ENCODE peak calls at places on chromosomes 12 and 14, in five cellular contexts. D is H1, Z is mesenchymal stem cell, N is neuronal stem cell, V is H9. U is an unnamed sample.

GRCh38 chr12:130838284-130838950 is 633 bp downstream of the STX2 start:
- DNase-seq in D (no peak), Z (peak; percentile 38), N (peak; percentile 24), V (peak; percentile 66), U (peak; percentile 16)

GRCh38 chr14:69046468-69046867 is 67.4 kb upstream of the ACTN1 start:
- DNase-seq in D (no peak), Z (no peak), N (no peak), V (no peak), U (no peak)

GRCh38 chr12:14614704-14615121 is 47.0 kb upstream of the PLBD1 start:
- DNase-seq in D (no peak), Z (no peak), N (no peak), V (no peak), U (no peak)

GRCh38 chr12:65881965-65882413 is 57.7 kb downstream of the HMGA2 start:
- DNase-seq in D (no peak), Z (no peak), N (no peak), V (peak; percentile 60), U (peak; percentile 59)

GRCh38 chr14:56325251-56325839 is 207.1 kb downstream of the PELI2 start:
- DNase-seq in D (no peak), Z (no peak), N (no peak), V (no peak), U (peak; percentile 4)

GRCh38 chr12:111766608-111767361 is at the start of gene ALDH2:
- DNase-seq in D (peak; percentile 50), Z (peak; percentile 75), N (peak; percentile 83), V (peak; percentile 93), U (peak; percentile 61)

GRCh38 chr12:12357697-12358476 is 1.0 kb downstream of the BORCS5 start:
- DNase-seq in D (no peak), Z (no peak), N (no peak), V (no peak), U (no peak)

GRCh38 chr14:21734457-21735074 is 60.9 kb upstream of the OR4E1 start:
- DNase-seq in D (no peak), Z (peak; percentile 36), N (peak; percentile 39), V (no peak), U (peak; percentile 5)

GRCh38 chr12:6934110-6934509 is 6.4 kb downstream of the ATN1 start:
- DNase-seq in D (no peak), Z (no peak), N (no peak), V (no peak), U (no peak)

GRCh38 chr12:121057794-121058193 is 18.7 kb upstream of the OASL start:
- DNase-seq in D (no peak), Z (no peak), N (no peak), V (no peak), U (no peak)

GRCh38 chr14:78697341-78697740 is 527.2 kb downstream of the NRXN3 start:
- DNase-seq in D (no peak), Z (peak; percentile 18), N (no peak), V (no peak), U (peak; percentile 23)

GRCh38 chr14:44768935-44769334 is 192.8 kb downstream of the KLHL28 start:
- DNase-seq in D (no peak), Z (no peak), N (no peak), V (no peak), U (no peak)

GRCh38 chr14:97331526-97331925 is 534.3 kb downstream of the VRK1 start:
- DNase-seq in D (no peak), Z (no peak), N (no peak), V (no peak), U (peak; percentile 94)

GRCh38 chr14:67694791-67695393 is 672 bp downstream of the RDH11 start:
- DNase-seq in D (peak; percentile 67), Z (peak; percentile 97), N (peak; percentile 58), V (peak; percentile 93), U (peak; percentile 77)

GRCh38 chr12:107523760-107524558 is 161.6 kb upstream of the PWP1 start:
- DNase-seq in D (no peak), Z (no peak), N (no peak), V (no peak), U (no peak)

GRCh38 chr14:101183376-101184103 is 280.0 kb upstream of the RTL1 start:
- DNase-seq in D (peak; percentile 15), Z (no peak), N (peak; percentile 65), V (peak; percentile 85), U (no peak)

GRCh38 chr12:49683604-49684309 is 23.4 kb downstream of the FMNL3 start:
- DNase-seq in D (no peak), Z (no peak), N (no peak), V (no peak), U (no peak)

GRCh38 chr14:89256951-89257350 is 160.1 kb downstream of the FOXN3 start:
- DNase-seq in D (no peak), Z (no peak), N (no peak), V (no peak), U (no peak)

GRCh38 chr14:89254201-89254919 is 162.7 kb downstream of the FOXN3 start:
- DNase-seq in D (no peak), Z (no peak), N (no peak), V (no peak), U (no peak)

GRCh38 chr14:89255012-89255411 is 162.0 kb downstream of the FOXN3 start:
- DNase-seq in D (no peak), Z (no peak), N (no peak), V (no peak), U (no peak)

GRCh38 chr14:89256273-89256672 is 160.8 kb downstream of the FOXN3 start:
- DNase-seq in D (no peak), Z (no peak), N (no peak), V (no peak), U (no peak)

GRCh38 chr14:89255852-89256251 is 161.2 kb downstream of the FOXN3 start:
- DNase-seq in D (no peak), Z (no peak), N (no peak), V (no peak), U (no peak)
- H2BK12ac ChIP-seq in D (no peak overlapping the region), Z (no peak overlapping the region), N (no peak overlapping the region), V (no peak overlapping the region), U (no peak overlapping the region)

DNA sequence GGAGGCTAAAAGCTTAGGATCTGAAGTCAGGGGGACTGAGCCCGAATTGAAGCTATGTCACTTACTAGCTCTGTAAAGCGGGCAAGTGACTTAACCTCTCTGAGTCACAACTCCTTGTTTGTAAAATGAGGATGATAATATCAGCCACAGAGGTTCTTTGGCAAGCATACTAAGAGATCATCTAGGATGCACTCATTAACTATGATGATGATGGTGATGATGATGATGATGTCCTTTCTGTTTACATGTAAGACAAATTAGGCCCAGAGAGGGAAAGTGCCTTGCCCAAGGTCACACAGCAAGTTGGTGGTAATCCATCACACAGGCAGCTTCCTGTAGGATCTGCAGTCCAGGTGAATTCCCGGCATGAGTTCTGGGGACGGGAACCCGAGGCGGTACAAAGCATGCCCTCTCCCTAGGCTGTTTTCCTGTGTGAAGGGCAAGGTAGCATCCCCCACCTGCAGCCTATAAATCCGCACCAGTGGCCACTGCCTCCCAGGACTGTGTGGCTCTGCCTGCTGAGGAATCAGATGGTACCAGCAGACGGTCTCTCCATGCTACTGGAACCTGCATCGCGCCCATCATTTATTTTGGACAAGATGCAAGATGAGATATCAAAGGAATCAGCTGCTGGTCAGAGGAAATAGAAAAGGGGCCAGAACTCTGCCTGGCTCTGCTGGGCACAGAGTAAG is 55.2 kb downstream of the MAP1LC3B2 start:
- DNase-seq in D (no peak), Z (no peak), N (no peak), V (no peak), U (peak; percentile 58)
- H2BK12ac ChIP-seq in D (no peak overlapping the region), Z (no peak overlapping the region), N (no peak overlapping the region), V (no peak overlapping the region), U (no peak overlapping the region)

DNA sequence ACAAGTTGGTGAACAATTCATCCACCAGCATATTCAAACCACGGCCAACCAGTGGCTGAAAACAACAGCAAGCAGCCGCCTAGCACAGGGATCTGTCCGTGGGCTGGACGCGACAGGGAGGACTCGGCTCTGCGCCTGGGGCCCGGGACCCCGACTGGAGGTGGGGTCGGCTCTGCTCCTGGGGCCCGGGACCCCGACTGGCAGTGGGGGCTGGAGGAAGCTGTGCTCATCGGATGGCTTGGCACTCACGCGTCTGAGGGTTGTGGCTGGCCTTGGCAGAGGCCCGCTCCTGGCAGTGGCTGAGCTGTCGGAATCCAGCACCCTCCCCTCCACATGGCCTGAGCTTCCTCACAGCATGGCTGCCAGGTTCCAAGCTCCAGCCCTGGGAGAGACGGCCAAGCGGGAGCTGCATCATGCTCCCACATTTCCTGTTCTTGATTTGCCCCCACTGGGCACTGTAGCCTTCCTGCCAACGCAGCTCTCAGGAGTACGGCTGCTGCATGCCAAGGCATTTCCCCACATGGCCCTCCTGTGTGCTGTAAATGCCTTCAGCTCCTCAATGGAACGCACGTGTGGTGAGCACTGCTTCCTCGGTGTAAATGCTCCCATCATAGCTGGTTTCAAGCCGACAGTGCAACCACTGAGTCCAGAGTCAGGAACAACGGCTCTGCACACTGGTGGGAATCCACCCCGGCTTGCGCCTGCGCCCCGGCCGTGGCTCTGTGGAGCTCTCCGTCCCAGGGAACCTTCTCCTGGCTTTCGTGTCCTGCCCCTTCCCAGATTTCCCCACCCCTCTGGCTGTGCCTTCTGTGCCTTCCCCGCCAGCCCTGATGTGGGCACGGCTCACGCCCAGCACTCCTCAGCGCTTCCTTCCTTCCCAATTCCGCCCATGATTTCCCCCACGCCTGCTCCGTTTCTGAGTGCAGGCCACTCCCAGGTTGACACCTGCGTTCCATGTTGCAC is 7.3 kb upstream of the GALNT9 start:
- DNase-seq in D (no peak), Z (no peak), N (no peak), V (no peak), U (no peak)
- H2BK12ac ChIP-seq in D (no peak overlapping the region), Z (no peak overlapping the region), N (peak overlapping the region; percentile 86), V (no peak overlapping the region), U (no peak overlapping the region)

GRCh38 chr12:4121506-4122020 is 152.0 kb upstream of the CCND2 start:
- DNase-seq in D (no peak), Z (no peak), N (no peak), V (peak; percentile 24), U (no peak)
- H2BK12ac ChIP-seq in D (peak overlapping the region; percentile 13), Z (no peak overlapping the region), N (no peak overlapping the region), V (no peak overlapping the region), U (no peak overlapping the region)

GRCh38 chr12:63400746-63401145 is 249.7 kb upstream of the AVPR1A start:
- DNase-seq in D (no peak), Z (no peak), N (no peak), V (no peak), U (no peak)
- H2BK12ac ChIP-seq in D (no peak overlapping the region), Z (no peak overlapping the region), N (no peak overlapping the region), V (no peak overlapping the region), U (no peak overlapping the region)

GRCh38 chr12:119877639-119877948 is 474 bp upstream of the CIT start:
- DNase-seq in D (no peak), Z (no peak), N (no peak), V (no peak), U (no peak)

GRCh38 chr12:119876761-119877638 is at the start of gene CIT:
- DNase-seq in D (peak; percentile 91), Z (peak; percentile 95), N (peak; percentile 96), V (peak; percentile 98), U (peak; percentile 96)
- H2BK12ac ChIP-seq in D (no peak within 1 kb of the TSS), Z (no peak within 1 kb of the TSS), N (no peak within 1 kb of the TSS), V (no peak within 1 kb of the TSS), U (no peak within 1 kb of the TSS)

U was measured in trophoblast cell.